ENCODE peak calls at places on chromosome 11, in ten cellular contexts. U, L, Q, X, C, P, Z, H, F and S are unnamed samples.

GRCh38 chr11:33753304-33753703 is 17.1 kb upstream of the CD59 start:
- DNase-seq in U (no peak), L (peak), Q (peak), X (peak), C (no peak), P (no peak), Z (no peak), H (peak), F (peak), S (no peak)

GRCh38 chr11:65047581-65048422 is 6.8 kb downstream of the SAC3D1 start:
- DNase-seq in U (no peak), L (peak), Q (no peak), X (no peak), C (no peak), P (no peak), Z (no peak), H (no peak), F (no peak), S (peak)

GRCh38 chr11:36703055-36703404 is 105.0 kb upstream of the RAG2 start:
- DNase-seq in U (no peak), L (no peak), Q (no peak), X (no peak), C (no peak), P (no peak), Z (no peak), H (no peak), F (no peak), S (no peak)

GRCh38 chr11:108069947-108070346 is 51.4 kb upstream of the ACAT1 start:
- DNase-seq in U (no peak), L (peak), Q (peak), X (peak), C (no peak), P (no peak), Z (no peak), H (no peak), F (peak), S (no peak)

GRCh38 chr11:44030276-44030932 is 17.4 kb upstream of the ACCSL start:
- DNase-seq in U (peak), L (peak), Q (peak), X (no peak), C (no peak), P (no peak), Z (no peak), H (no peak), F (peak), S (peak)

GRCh38 chr11:35579557-35580396 is 38.5 kb upstream of the FJX1 start:
- DNase-seq in U (no peak), L (peak), Q (peak), X (no peak), C (peak), P (peak), Z (no peak), H (no peak), F (peak), S (peak)

GRCh38 chr11:73218106-73218829 is at the start of gene P2RY2:
- DNase-seq in U (peak), L (peak), Q (no peak), X (peak), C (peak), P (peak), Z (peak), H (no peak), F (peak), S (peak)

GRCh38 chr11:118570787-118571186 is 1.4 kb upstream of the ARCN1 start:
- DNase-seq in U (no peak), L (no peak), Q (no peak), X (no peak), C (no peak), P (no peak), Z (no peak), H (no peak), F (no peak), S (no peak)

GRCh38 chr11:77400775-77401469 is 73.0 kb downstream of the PAK1 start:
- DNase-seq in U (no peak), L (no peak), Q (no peak), X (no peak), C (no peak), P (no peak), Z (no peak), H (no peak), F (no peak), S (peak)

GRCh38 chr11:130103296-130103814 is 33.7 kb downstream of the APLP2 start:
- DNase-seq in U (no peak), L (peak), Q (peak), X (peak), C (no peak), P (no peak), Z (peak), H (no peak), F (peak), S (peak)

GRCh38 chr11:130106381-130106780 is 36.7 kb downstream of the APLP2 start:
- DNase-seq in U (no peak), L (no peak), Q (no peak), X (no peak), C (no peak), P (no peak), Z (no peak), H (no peak), F (no peak), S (no peak)

GRCh38 chr11:130099356-130099755 is 29.7 kb downstream of the APLP2 start:
- DNase-seq in U (no peak), L (no peak), Q (no peak), X (peak), C (no peak), P (no peak), Z (no peak), H (no peak), F (no peak), S (no peak)

GRCh38 chr11:130101661-130102060 is 32.0 kb downstream of the APLP2 start:
- DNase-seq in U (no peak), L (no peak), Q (no peak), X (no peak), C (no peak), P (no peak), Z (no peak), H (no peak), F (no peak), S (no peak)

GRCh38 chr11:130102457-130103249 is 33.0 kb downstream of the APLP2 start:
- DNase-seq in U (no peak), L (peak), Q (no peak), X (no peak), C (no peak), P (no peak), Z (no peak), H (no peak), F (no peak), S (no peak)
- H3K4me2 ChIP-seq in U (no peak), L (peak), Q (no peak), X (peak), C (no peak), P (no peak), Z (peak), H (no peak), F (peak), S (peak)

GRCh38 chr11:93481279-93481678 is 61.9 kb downstream of the SMCO4 start:
- DNase-seq in U (no peak), L (no peak), Q (no peak), X (no peak), C (no peak), P (no peak), Z (no peak), H (no peak), F (no peak), S (no peak)

GRCh38 chr11:93484716-93485115 is 58.5 kb downstream of the SMCO4 start:
- DNase-seq in U (no peak), L (peak), Q (peak), X (no peak), C (no peak), P (no peak), Z (peak), H (no peak), F (no peak), S (no peak)

GRCh38 chr11:93478841-93479240 is 64.3 kb downstream of the SMCO4 start:
- DNase-seq in U (no peak), L (no peak), Q (no peak), X (no peak), C (no peak), P (no peak), Z (no peak), H (no peak), F (no peak), S (no peak)

GRCh38 chr11:93480756-93481155 is 62.4 kb downstream of the SMCO4 start:
- DNase-seq in U (no peak), L (no peak), Q (no peak), X (no peak), C (no peak), P (no peak), Z (no peak), H (no peak), F (no peak), S (no peak)

GRCh38 chr11:93481696-93482095 is 61.5 kb downstream of the SMCO4 start:
- DNase-seq in U (no peak), L (no peak), Q (no peak), X (no peak), C (no peak), P (no peak), Z (no peak), H (no peak), F (no peak), S (no peak)
- H3K27ac ChIP-seq in U (no peak), L (no peak), Q (no peak), X (no peak), C (no peak), P (no peak), Z (no peak), H (no peak), F (no peak), S (no peak)

GRCh38 chr11:128862913-128863660 is 4.0 kb downstream of the KCNJ1 start:
- DNase-seq in U (no peak), L (peak), Q (peak), X (peak), C (no peak), P (no peak), Z (no peak), H (no peak), F (peak), S (peak)

GRCh38 chr11:128868851-128869671 is 2.0 kb upstream of the KCNJ1 start:
- DNase-seq in U (no peak), L (no peak), Q (no peak), X (no peak), C (no peak), P (no peak), Z (no peak), H (no peak), F (no peak), S (no peak)

GRCh38 chr11:128865490-128865889 is 1.6 kb downstream of the KCNJ1 start:
- DNase-seq in U (no peak), L (peak), Q (no peak), X (no peak), C (no peak), P (no peak), Z (no peak), H (no peak), F (no peak), S (no peak)

GRCh38 chr11:128871165-128871564 is 4.1 kb upstream of the KCNJ1 start:
- DNase-seq in U (no peak), L (no peak), Q (no peak), X (no peak), C (no peak), P (no peak), Z (no peak), H (no peak), F (no peak), S (no peak)

GRCh38 chr11:128867277-128867676 is at the start of gene KCNJ1:
- DNase-seq in U (no peak), L (no peak), Q (no peak), X (no peak), C (no peak), P (no peak), Z (no peak), H (no peak), F (no peak), S (no peak)
- H2AFZ ChIP-seq in U (peak), L (no peak), Q (no peak), X (no peak), C (no peak), P (no peak), Z (no peak), H (no peak), F (no peak), S (no peak)

GRCh38 chr11:122319011-122319410 is 203.0 kb upstream of the BLID start:
- DNase-seq in U (no peak), L (no peak), Q (no peak), X (no peak), C (no peak), P (no peak), Z (no peak), H (no peak), F (no peak), S (no peak)
- H3K4me2 ChIP-seq in U (no peak), L (no peak), Q (no peak), X (no peak), C (no peak), P (no peak), Z (no peak), H (no peak), F (no peak), S (no peak)

DNA sequence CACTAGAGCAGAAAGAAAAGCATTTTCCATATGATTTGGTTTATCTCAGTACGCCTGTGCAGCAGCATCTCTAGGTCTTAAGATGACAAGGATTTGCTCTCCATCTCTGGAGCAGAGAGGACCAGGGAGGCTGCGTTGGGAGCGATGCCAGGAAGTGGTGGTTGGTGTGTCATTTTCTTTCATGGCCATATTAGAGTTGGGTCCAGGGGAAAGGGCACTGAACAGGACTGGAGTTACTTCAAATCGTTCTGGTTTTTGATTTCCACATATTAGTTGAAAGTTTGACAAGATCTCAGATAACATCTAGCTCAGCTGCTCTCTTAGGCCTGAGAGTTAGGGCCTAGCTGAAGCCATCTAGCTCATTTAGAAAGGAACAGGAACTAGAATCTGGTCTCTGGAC is 157.7 kb downstream of the ADAMTS15 start:
- DNase-seq in U (no peak), L (peak), Q (peak), X (no peak), C (no peak), P (no peak), Z (no peak), H (no peak), F (no peak), S (no peak)
- H3K27ac ChIP-seq in U (no peak), L (peak), Q (no peak), X (no peak), C (no peak), P (no peak), Z (peak), H (no peak), F (no peak), S (peak)

DNA sequence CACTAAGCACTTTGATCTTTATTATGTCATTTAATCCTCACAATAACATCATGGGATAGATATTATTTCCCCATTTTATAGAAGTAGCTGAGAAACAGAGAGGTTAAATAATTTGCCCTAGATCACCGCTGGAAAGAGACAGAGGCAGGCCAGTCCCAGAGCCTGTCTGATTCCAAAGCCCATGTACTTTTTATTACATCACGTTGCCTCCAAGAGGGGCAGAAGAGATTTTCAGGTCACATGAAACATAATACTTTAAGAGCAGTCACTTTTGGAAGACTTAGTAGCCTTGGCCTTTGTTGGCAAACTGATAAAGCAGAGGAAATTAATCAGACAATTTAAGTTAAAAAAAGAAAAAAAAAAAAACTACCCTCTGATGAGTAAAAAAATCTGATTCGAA is 200.2 kb upstream of the ARHGAP20 start:
- DNase-seq in U (no peak), L (no peak), Q (no peak), X (no peak), C (no peak), P (no peak), Z (no peak), H (no peak), F (no peak), S (no peak)
- H2AFZ ChIP-seq in U (no peak), L (no peak), Q (no peak), X (no peak), C (no peak), P (no peak), Z (no peak), H (no peak), F (no peak), S (no peak)

DNA sequence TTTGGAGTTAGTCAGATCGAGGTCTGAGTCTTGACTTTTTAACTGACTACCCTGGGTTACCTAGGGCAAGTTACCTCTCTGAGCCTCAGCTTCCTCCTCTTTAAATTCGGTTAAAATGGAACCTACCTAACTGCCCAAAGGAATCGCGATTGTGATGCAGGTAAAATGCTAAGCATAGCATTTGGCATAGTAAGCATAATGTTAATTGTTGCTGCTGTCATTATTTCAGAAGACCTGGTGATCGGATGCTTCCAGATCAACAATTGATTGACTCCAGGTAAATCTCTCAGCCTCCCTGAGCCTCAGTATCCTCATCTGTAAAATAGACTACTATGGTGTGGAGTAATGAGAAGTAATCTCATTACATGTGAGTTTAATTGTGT is 550 bp upstream of the SLC43A1 start:
- DNase-seq in U (no peak), L (no peak), Q (no peak), X (no peak), C (no peak), P (no peak), Z (no peak), H (no peak), F (no peak), S (no peak)
- H3K4me2 ChIP-seq in U (peak), L (peak), Q (peak), X (peak), C (peak), P (peak), Z (peak), H (peak), F (peak), S (peak)

DNA sequence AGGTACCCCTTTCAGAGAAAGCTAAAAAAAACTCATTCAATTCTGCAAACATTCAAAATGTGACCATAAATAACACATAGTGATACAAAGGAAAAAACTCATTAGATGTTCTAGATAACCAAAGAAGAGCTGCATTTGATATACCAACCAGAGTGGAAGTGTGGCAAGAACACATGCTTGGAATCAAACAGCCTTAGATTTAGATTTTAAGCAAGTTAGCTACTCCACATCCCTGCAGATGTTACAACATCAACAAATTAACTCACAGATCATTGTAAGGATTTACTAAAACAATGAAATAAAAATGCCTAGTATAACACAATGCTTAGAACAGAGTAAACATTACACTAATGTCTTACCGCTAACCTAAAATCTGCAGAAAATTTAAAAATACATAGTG is 114.1 kb upstream of the AKIP1 start:
- DNase-seq in U (no peak), L (no peak), Q (peak), X (no peak), C (no peak), P (no peak), Z (no peak), H (no peak), F (no peak), S (no peak)
- H3K27ac ChIP-seq in U (no peak), L (no peak), Q (no peak), X (no peak), C (no peak), P (no peak), Z (no peak), H (no peak), F (no peak), S (no peak)

DNA sequence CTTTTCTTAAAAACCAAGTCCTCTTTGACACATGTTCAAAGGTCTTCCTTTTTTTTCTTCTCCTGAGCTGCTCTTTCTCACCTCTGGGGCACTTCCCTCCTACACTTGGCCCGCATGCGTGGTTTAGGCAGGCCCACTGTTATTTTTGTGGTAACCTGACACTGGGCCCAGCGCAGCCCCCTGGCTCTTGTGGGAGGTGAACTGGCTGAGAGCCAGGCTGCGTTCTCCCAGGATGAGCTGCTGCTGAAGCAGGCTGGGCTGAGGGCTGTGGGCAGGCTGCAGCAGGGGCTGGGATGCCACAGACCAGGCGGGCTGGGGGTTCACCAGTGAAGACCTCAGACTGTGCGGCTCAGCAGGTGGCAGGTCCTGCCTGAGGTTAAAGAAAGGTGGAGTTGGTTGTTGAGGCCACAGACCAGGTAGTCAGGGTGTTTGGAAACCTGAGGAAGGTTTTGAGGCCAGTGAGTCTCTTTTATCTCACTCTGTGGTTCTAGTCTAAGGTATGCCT is 72.4 kb downstream of the TEAD1 start:
- DNase-seq in U (peak), L (peak), Q (peak), X (no peak), C (peak), P (peak), Z (peak), H (peak), F (peak), S (peak)
- H2AFZ ChIP-seq in U (no peak), L (no peak), Q (no peak), X (no peak), C (no peak), P (no peak), Z (no peak), H (no peak), F (no peak), S (no peak)